ENCODE peak calls at places on chromosomes 5 and 9, in eight cellular contexts. V is body of pancreas, K is psoas muscle, N is astrocyte, M is fibroblast of pulmonary artery, W is fibroblast of the aortic adventitia, X is glutamatergic neuron, U is choroid plexus epithelial cell. Y is an unnamed sample.

GRCh38 chr9:1416261-1416660 is 366.1 kb downstream of the DMRT2 start:
- DNase-seq in V (no peak), U (no peak), K (no peak), N (no peak), W (no peak), X (no peak), M (no peak), Y (no peak)

GRCh38 chr9:107224252-107224651 is 58.8 kb upstream of the RAD23B start:
- DNase-seq in V (no peak), W (no peak), N (no peak), U (no peak), X (no peak), M (no peak), K (no peak), Y (no peak)

GRCh38 chr9:38057416-38058195 is 11.4 kb downstream of the SHB start:
- DNase-seq in U (no peak), V (peak), M (no peak), X (no peak), W (no peak), K (no peak), N (no peak), Y (no peak)

GRCh38 chr5:115366223-115366622 is 69.8 kb upstream of the CCDC112 start:
- DNase-seq in U (peak), W (peak), M (peak), V (no peak), N (peak), K (peak), X (no peak), Y (no peak)

GRCh38 chr9:94300470-94301301 is 27.8 kb downstream of the NUTM2F start:
- DNase-seq in W (no peak), M (no peak), U (no peak), X (no peak), V (no peak), N (no peak), K (no peak), Y (no peak)

GRCh38 chr5:158599132-158599531 is 500.6 kb downstream of the EBF1 start:
- DNase-seq in U (peak), V (no peak), K (no peak), M (peak), N (peak), X (no peak), W (peak), Y (no peak)

GRCh38 chr5:39148983-39149534 is 70.3 kb downstream of the FYB1 start:
- DNase-seq in U (peak), N (no peak), M (peak), W (peak), K (no peak), V (no peak), X (no peak), Y (no peak)

GRCh38 chr5:4387295-4387694 is 752.8 kb upstream of the ADAMTS16 start:
- DNase-seq in V (no peak), M (no peak), K (no peak), W (no peak), U (peak), N (peak), X (no peak), Y (no peak)

GRCh38 chr9:113219972-113220371 is 1.1 kb downstream of the FKBP15 start:
- DNase-seq in U (peak), K (no peak), N (peak), M (no peak), X (no peak), W (peak), V (no peak), Y (no peak)

GRCh38 chr9:91043041-91043740 is 241.6 kb downstream of the SYK start:
- DNase-seq in X (no peak), K (no peak), M (no peak), N (no peak), V (no peak), U (no peak), W (no peak), Y (no peak)

DNA sequence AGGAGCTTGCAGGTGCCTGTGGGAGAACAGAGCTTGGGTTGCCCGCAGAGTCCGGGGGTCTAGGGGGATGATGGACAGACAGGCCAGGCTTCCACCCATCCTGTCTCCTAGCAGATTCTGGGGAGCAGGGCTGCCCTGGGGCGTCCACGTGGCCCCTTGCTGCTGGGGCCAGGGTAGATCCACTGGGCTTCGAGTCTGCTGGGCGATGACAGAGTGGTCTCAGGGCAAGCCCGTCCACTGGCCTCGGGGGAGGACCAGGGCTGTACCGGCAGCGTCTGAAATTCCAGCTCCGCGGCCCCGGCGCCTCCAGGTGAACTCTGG is 124.2 kb upstream of the IRX4 start:
- DNase-seq in U (no peak), X (no peak), N (no peak), V (no peak), W (no peak), M (no peak), K (no peak), Y (no peak)
- TF ChIP-seq CTCF in U (no peak), X (no peak), N (no peak), V (no peak), W (no peak), M (no peak), K (no peak), Y (no peak)

GRCh38 chr9:136225748-136226679 is 19.6 kb downstream of the QSOX2 start:
- DNase-seq in W (peak), K (peak), V (peak), U (peak), M (peak), N (peak), X (peak), Y (peak)
- TF ChIP-seq CTCF in W (peak), K (peak), V (peak), U (peak), M (peak), N (peak), X (peak), Y (peak)

GRCh38 chr5:10867408-10868303 is 106.6 kb upstream of the DAP start:
- DNase-seq in X (no peak), M (no peak), W (no peak), U (no peak), N (no peak), V (no peak), K (no peak), Y (no peak)

GRCh38 chr5:10863763-10864383 is 102.8 kb upstream of the DAP start:
- DNase-seq in M (peak), U (peak), N (peak), X (peak), V (peak), K (peak), W (peak), Y (no peak)

DNA sequence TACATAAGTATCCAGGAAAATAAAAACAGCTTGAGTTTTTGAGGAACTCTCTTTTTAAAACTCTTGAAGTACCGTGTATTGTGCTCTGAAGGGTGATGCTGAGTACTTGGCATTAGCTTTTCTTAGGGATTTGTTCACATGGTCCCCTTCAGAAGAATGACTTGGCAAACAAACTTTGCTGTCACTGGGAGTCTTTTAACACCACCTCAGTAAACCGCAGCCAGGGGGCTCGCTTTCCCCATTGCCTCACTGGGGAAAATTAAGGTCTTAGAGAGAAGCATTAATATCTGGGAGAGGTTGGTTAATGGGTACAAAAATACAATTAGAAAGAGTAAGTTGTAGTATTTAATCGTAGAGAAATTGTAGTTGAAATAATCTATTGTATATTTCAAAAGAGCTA is 105.9 kb upstream of the DAP start:
- DNase-seq in V (no peak), W (no peak), X (no peak), M (no peak), U (peak), K (no peak), N (no peak), Y (no peak)
- TF ChIP-seq CTCF in V (no peak), W (peak), X (no peak), M (peak), U (peak), K (no peak), N (peak), Y (no peak)

GRCh38 chr9:81801190-81801589 is 111.8 kb upstream of the TLE1 start:
- DNase-seq in U (no peak), N (peak), K (no peak), V (no peak), W (peak), X (no peak), M (no peak), Y (no peak)
- TF ChIP-seq CTCF in U (no peak), N (no peak), K (no peak), V (no peak), W (no peak), X (no peak), M (no peak), Y (no peak)

GRCh38 chr9:73165911-73166310 is 14.2 kb downstream of the ANXA1 start:
- DNase-seq in W (no peak), K (no peak), U (no peak), M (no peak), N (no peak), X (no peak), V (no peak), Y (no peak)

GRCh38 chr9:73167614-73168013 is 15.9 kb downstream of the ANXA1 start:
- DNase-seq in U (no peak), K (no peak), N (no peak), M (no peak), W (no peak), X (no peak), V (no peak), Y (no peak)

GRCh38 chr9:73158723-73159122 is 7.1 kb downstream of the ANXA1 start:
- DNase-seq in W (no peak), V (no peak), K (no peak), X (no peak), U (no peak), N (no peak), M (no peak), Y (no peak)

GRCh38 chr9:73166453-73166852 is 14.8 kb downstream of the ANXA1 start:
- DNase-seq in W (no peak), U (no peak), X (no peak), N (no peak), K (no peak), M (no peak), V (no peak), Y (no peak)

DNA sequence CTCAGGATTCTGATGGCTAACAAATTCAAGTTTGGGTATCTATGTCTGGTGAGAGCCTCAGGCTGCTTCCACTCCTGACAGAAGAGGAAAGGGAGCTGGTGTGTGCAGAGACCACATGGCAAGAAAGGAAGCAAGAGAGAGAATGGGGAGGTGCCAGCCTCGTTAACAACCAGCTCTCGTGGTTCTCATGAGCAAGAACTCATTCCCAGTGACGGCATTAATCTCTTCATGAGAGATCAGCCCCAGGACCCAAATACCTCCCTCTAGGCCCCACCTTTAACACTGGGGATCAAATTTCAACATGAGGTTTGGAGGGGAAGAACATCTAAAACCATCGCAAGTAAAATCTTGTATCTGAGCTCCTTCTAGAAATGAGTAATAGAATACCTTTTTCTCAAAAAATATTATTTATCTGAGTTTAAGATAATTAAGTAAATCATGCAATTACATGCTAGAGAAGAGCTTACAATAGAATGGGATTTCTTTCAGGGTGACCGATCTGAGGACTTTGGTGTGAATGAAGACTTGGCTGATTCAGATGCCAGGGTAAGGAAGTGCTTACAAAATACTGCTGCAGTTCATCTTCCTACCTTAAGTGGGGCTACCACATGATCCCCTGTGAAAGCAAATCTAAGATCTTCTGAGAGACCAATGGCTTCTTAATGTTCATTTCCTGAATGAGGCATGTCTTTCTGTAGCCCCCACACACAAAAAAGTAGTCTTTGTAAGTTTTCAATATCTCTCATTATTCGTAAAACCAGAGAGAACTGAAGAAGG is 11.5 kb downstream of the ANXA1 start:
- DNase-seq in V (no peak), M (no peak), U (no peak), X (no peak), N (no peak), K (no peak), W (no peak), Y (no peak)
- TF ChIP-seq CTCF in V (no peak), M (peak), U (peak), X (no peak), N (no peak), K (no peak), W (peak), Y (no peak)

GRCh38 chr9:21252727-21253547 is 13.1 kb upstream of the IFNA14 start:
- DNase-seq in V (no peak), K (no peak), W (peak), N (peak), U (peak), M (peak), X (peak), Y (no peak)
- TF ChIP-seq CTCF in V (peak), K (peak), W (peak), N (peak), U (peak), M (peak), X (peak), Y (peak)

GRCh38 chr9:78958887-78959286 is 612.9 kb upstream of the TLE4 start:
- DNase-seq in U (peak), X (peak), V (no peak), M (no peak), K (no peak), N (no peak), W (no peak), Y (no peak)
- TF ChIP-seq CTCF in U (peak), X (peak), V (no peak), M (peak), K (no peak), N (no peak), W (no peak), Y (no peak)

GRCh38 chr5:22242532-22242931 is 610.6 kb downstream of the CDH12 start:
- DNase-seq in M (peak), N (no peak), K (no peak), W (no peak), U (no peak), V (no peak), X (peak), Y (no peak)
- TF ChIP-seq CTCF in M (no peak), N (no peak), K (no peak), W (no peak), U (no peak), V (no peak), X (no peak), Y (no peak)

GRCh38 chr9:123268240-123268949 is at the start of gene STRBP:
- DNase-seq in N (peak), W (peak), V (peak), M (peak), K (peak), U (peak), X (peak), Y (peak)
- TF ChIP-seq CTCF in N (no peak), W (no peak), V (peak), M (no peak), K (no peak), U (no peak), X (no peak), Y (no peak)

Y was measured in right lobe of liver.